ENCODE peak calls at places on chromosomes 12 and 14, in four cellular contexts. E, W, B and H are unnamed samples.

GRCh38 chr12:63805704-63806672 is 26.3 kb downstream of the RXYLT1 start:
- DNase-seq in E (no peak), W (no peak), B (no peak), H (peak)

GRCh38 chr14:97796511-97796910 is 999.3 kb downstream of the VRK1 start:
- DNase-seq in E (no peak), W (no peak), B (no peak), H (no peak)

GRCh38 chr12:106892075-106892474 is 63.6 kb upstream of the TMEM263 start:
- DNase-seq in E (no peak), W (no peak), B (no peak), H (no peak)

GRCh38 chr12:131862600-131862993 is 31.8 kb upstream of the ULK1 start:
- DNase-seq in E (no peak), W (no peak), B (no peak), H (no peak)

GRCh38 chr12:6235499-6235898 is 35.3 kb downstream of the CD9 start:
- DNase-seq in E (no peak), W (no peak), B (no peak), H (peak)

GRCh38 chr12:1583421-1584078 is 10.8 kb downstream of the FBXL14 start:
- DNase-seq in E (peak), W (peak), B (peak), H (peak)

GRCh38 chr12:47591795-47592194 is 114.0 kb downstream of the RPAP3 start:
- DNase-seq in E (no peak), W (no peak), B (no peak), H (no peak)

GRCh38 chr12:110475426-110475825 is 6.8 kb downstream of the FAM216A start:
- DNase-seq in E (peak), W (no peak), B (no peak), H (no peak)

GRCh38 chr12:64558754-64559153 is 51.5 kb upstream of the RASSF3 start:
- DNase-seq in E (no peak), W (no peak), B (no peak), H (no peak)

GRCh38 chr14:90842726-90843125 is 26.5 kb upstream of the TTC7B start:
- DNase-seq in E (no peak), W (no peak), B (no peak), H (no peak)

GRCh38 chr12:121783771-121784170 is 9.7 kb downstream of the RHOF start:
- DNase-seq in E (no peak), W (no peak), B (no peak), H (no peak)

GRCh38 chr12:2273751-2274150 is 221.0 kb downstream of the CACNA1C start:
- DNase-seq in E (no peak), W (no peak), B (no peak), H (no peak)

GRCh38 chr12:113439606-113440030 is 17.4 kb downstream of the SDSL start:
- DNase-seq in E (peak), W (no peak), B (peak), H (peak)

GRCh38 chr12:46509135-46509534 is 136.6 kb upstream of the SLC38A2 start:
- DNase-seq in E (no peak), W (no peak), B (no peak), H (no peak)

GRCh38 chr12:107894589-107894988 is 120.1 kb downstream of the ASCL4 start:
- DNase-seq in E (no peak), W (no peak), B (no peak), H (no peak)

GRCh38 chr14:90615444-90616095 is 200.7 kb downstream of the TTC7B start:
- DNase-seq in E (no peak), W (no peak), B (no peak), H (no peak)

GRCh38 chr12:30268036-30268435 is 427.6 kb downstream of the IPO8 start:
- DNase-seq in E (no peak), W (no peak), B (no peak), H (no peak)

DNA sequence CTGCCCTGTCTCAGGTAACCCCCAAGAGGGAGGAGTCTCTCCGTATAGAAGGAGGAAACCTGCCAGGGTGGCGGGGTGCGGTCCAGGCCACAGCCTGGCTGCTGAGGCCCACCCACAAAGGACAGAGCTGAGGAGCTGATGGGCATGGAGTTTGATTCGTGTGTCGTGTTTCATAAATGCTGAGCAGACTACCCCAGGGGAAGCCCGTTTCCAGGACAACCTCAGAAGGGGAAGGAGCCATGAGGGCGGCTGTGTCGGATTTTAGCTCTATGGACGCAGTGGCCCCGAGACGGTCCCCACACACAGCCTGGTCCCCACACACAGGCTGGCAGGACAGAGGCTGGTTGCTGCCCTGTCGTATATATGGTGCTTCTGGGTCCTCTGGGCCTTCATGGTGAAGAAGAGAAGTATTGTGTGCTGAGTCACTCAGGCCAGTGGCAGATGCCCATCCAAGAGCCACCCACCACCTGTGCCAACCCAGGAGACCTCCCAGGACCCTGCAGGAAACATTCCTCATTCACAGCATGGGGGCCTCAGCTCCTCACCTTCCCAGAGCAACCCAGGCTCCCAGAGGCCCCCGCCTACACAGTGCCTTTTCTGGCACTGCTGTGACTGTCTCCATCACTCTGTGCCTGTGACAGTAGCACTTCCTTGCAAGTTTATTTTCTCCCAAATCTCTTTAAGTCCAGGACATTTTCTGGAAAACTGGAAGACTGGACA is 63.1 kb upstream of the RIN3 start:
- DNase-seq in E (no peak), W (no peak), B (no peak), H (no peak)
- TF ChIP-seq MXI1 in E (no peak), W (no peak), B (no peak), H (no peak)

DNA sequence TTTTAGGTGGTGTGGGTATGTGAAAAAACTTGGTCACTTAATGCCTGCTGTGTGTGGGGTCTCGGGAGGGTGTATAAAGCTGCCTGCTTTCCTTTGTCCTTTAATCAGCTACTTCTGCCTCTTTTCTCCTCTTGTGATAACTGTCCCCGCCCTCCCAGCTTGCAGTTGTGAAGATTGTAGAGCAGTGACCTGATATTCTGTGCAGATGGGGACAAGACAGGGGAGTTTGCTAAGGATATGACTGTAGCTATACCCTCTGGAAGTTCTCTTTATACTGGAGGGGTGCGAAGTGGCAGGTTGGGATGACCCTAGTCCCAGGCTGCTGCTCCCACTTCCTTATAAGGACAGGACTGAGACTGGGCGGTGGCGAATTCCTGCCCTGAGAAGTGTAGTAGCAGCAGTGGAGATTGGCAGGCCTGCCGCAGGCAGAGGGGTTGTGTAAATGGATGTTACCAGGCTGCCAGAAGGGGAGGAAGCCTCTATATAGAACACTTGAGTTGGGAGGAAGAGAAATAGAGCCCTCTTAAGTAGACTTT is 835 bp downstream of the MYL6 start:
- DNase-seq in E (peak), W (no peak), B (peak), H (peak)
- TF ChIP-seq MXI1 in E (no peak), W (no peak), B (no peak), H (no peak)

DNA sequence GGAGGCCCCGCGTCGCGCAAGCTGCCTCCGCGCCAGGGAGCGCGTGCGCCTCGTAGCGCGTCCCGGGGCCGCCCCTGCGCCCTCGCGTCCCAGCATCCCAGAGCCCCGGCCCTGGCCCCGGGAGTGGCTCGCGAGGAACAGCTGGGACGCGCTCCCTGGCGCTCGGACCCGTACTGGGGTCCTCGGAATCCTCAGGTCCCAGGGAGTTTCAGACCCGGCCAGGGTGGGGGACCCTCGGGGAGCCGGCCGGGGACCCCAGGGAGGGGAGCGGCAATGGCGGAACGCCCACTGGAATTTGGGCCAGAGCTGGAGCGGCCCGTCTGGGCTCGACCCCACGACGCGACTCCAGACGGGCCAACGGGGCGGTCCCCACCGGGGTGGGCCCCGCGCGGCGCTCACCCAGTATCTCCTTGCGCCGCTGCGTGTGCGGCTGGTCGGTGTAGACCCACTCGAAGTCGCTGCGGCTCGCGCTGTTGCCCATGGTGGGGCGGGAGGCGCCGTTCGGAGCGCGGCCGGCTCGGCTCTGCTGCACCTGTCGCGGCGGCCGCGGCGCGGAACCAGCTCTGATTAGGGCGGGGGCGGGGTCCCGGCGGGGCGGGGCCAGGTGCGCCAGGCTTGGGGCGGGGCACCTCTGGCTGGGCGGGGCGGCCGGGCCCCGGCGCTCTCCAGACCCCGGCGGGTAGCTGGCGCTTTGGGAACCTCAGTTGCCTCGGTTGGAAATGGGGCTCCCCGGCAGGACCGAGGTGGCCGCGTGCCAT is at the start of gene DEGS2:
- DNase-seq in E (no peak), W (no peak), B (no peak), H (no peak)
- TF ChIP-seq MXI1 in E (no peak), W (no peak), B (no peak), H (no peak)

GRCh38 chr14:61568572-61569011 is 126.7 kb upstream of the HIF1A start:
- DNase-seq in E (no peak), W (peak), B (no peak), H (no peak)
- TF ChIP-seq MXI1 in E (no peak), W (no peak), B (no peak), H (no peak)

DNA sequence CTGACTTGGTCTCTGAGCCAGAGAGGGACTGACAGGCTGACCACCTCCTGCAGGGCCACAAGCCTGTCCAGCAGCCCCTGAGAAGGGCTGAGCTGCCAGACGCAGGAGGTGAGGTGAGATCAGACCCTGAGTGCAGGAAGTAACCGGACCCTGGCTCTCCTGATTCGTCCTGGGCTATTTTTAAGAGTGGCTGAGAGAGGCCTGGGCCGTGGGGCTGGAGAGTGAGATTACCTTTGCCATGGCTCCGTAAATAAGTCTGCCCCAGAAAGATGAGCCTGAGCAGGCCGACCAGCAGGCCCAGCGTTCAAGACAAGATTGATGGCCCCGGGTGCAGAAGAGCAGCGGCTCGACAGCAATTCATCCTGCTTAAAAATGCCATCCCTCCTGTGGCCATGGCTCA is 54.2 kb downstream of the SPTB start:
- DNase-seq in E (no peak), W (no peak), B (peak), H (no peak)
- TF ChIP-seq MXI1 in E (no peak), W (no peak), B (no peak), H (no peak)

DNA sequence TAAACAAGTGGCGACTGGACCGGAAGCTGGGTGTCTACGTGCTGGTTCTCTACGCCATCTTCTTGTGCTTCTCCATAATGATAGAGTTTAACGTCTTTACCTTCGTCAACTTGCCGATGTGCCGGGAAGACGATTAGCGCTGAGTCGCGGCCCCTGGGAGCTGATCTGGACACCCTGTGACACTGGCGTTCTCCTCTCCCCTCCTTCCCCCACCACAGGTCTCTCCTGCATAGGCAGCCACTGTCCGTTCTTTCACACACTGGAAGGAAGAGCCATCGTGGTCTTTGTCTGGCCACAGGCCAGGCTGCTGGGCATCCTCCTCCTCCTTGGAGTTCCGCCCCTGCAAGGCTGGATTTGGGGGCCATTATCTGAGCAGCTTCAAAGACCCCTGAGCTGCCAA is 20.1 kb upstream of the RIN3 start:
- DNase-seq in E (no peak), W (no peak), B (no peak), H (no peak)
- TF ChIP-seq MXI1 in E (no peak), W (no peak), B (no peak), H (no peak)

GRCh38 chr12:44847888-44848770 is 28.0 kb downstream of the NELL2 start:
- DNase-seq in E (no peak), W (peak), B (no peak), H (no peak)
- TF ChIP-seq MXI1 in E (no peak), W (no peak), B (no peak), H (no peak)

GRCh38 chr14:52694761-52695480 is 437 bp downstream of the ERO1A start:
- DNase-seq in E (peak), W (peak), B (peak), H (peak)
- TF ChIP-seq MXI1 in E (no peak), W (no peak), B (no peak), H (no peak)

DNA sequence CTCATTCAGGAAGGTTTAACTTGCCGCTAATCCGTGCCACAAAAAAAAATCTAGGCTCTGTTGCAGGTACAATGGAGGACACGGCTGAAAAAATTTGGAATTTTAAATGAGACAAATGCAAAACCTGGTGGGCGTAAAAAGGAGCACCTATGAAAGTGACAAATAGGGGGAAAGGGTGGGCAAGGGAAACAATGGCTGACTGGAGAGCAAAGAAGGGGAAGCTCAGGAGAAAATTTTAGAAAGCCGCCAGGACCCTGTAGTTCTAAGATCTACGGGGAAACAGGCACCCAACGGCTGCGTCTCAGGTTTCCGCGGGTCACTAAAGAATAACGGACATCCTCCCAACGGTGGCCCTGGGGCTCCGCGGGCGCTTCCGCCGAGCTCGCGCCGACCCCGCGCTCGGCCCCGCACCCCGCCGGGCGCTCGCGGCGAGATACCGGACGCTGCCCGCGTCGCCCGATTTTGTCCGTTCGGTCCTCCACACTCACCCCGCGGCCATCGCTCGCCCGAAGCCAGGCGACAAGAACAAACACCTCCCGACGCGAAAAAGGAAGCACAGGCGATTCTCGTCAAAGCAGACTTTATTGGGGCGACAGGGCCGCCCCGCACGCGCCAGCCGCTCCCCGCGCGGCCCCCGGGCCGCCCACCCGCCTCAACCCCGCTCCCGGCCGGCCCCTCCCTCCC is 1.1 kb upstream of the YY1 start:
- DNase-seq in E (peak), W (no peak), B (peak), H (peak)
- TF ChIP-seq MXI1 in E (no peak), W (no peak), B (no peak), H (no peak)